ENCODE peak calls at places on chromosomes 6 and 20, in five cellular contexts. T is heart right ventricle; X is EL; S is stimulated activated CD4-positive, alpha-beta T cell treated with anti-CD3 and anti-CD28 coated beads, Interleukin-15, amount 100 ng/mL, for 24 hours; O is left cardiac atrium. Z is an unnamed sample.

GRCh38 chr20:63739129-63740069 is at the start of gene SLC2A4RG:
- DNase-seq in S (peak), X (peak), O (peak), T (peak), Z (peak)

GRCh38 chr6:128358111-128358780 is 162.2 kb downstream of the PTPRK start:
- DNase-seq in O (no peak), X (peak), S (no peak), T (no peak), Z (no peak)

GRCh38 chr20:8153281-8153908 is 21.3 kb downstream of the PLCB1 start:
- DNase-seq in S (no peak), O (no peak), T (no peak), X (peak), Z (no peak)

GRCh38 chr6:108632441-108632840 is 71.7 kb downstream of the FOXO3 start:
- DNase-seq in X (no peak), T (no peak), S (no peak), O (no peak), Z (no peak)

GRCh38 chr20:5654557-5654956 is 95.6 kb upstream of the SHLD1 start:
- DNase-seq in X (peak), O (no peak), T (no peak), S (no peak), Z (peak)

GRCh38 chr20:63433756-63434531 is 38.5 kb downstream of the KCNQ2 start:
- DNase-seq in S (no peak), O (no peak), X (peak), T (no peak), Z (no peak)

GRCh38 chr20:62030834-62031434 is 34.7 kb downstream of the TAF4 start:
- DNase-seq in T (peak), S (peak), X (no peak), O (no peak), Z (no peak)

GRCh38 chr20:41360831-41361756 is 5.5 kb downstream of the EMILIN3 start:
- DNase-seq in X (no peak), T (no peak), O (no peak), S (no peak), Z (no peak)

GRCh38 chr6:11140061-11140460 is 28.5 kb upstream of the ERVFRD-1 start:
- DNase-seq in O (no peak), T (no peak), X (peak), S (no peak), Z (no peak)

GRCh38 chr6:154522576-154522975 is 12.1 kb upstream of the CNKSR3 start:
- DNase-seq in O (no peak), S (no peak), X (no peak), T (no peak), Z (no peak)

GRCh38 chr6:90008189-90008907 is 114.1 kb downstream of the GJA10 start:
- DNase-seq in X (no peak), S (peak), O (no peak), T (no peak), Z (no peak)

GRCh38 chr6:129753422-129753821 is 43.4 kb upstream of the ARHGAP18 start:
- DNase-seq in X (peak), O (no peak), S (no peak), T (no peak), Z (no peak)

GRCh38 chr20:45685896-45686295 is 15.9 kb upstream of the WFDC11 start:
- DNase-seq in O (no peak), S (no peak), X (peak), T (no peak), Z (no peak)

GRCh38 chr20:25059866-25060465 is 2.0 kb upstream of the ACSS1 start:
- DNase-seq in O (no peak), X (no peak), S (no peak), T (no peak), Z (no peak)

GRCh38 chr6:2795960-2796359 is 30.8 kb downstream of the WRNIP1 start:
- DNase-seq in T (no peak), X (no peak), S (no peak), O (no peak), Z (no peak)

Z was measured in GM04503.